ENCODE peak calls at places on chromosome 10, in five cellular contexts. One of them, this sample, is unnamed.

GRCh38 chr10:85995791-85996190 is 370.8 kb downstream of the GRID1 start:
- DNase-seq in fibroblast of lung: no peak
- DNase-seq in IMR-90: peak; percentile 0
- DNase-seq in K562: peak; percentile 28
- DNase-seq in GM12878: peak; percentile 20
- DNase-seq in this sample: no peak

GRCh38 chr10:90167174-90168064 is 466.0 kb downstream of the KIF20B start:
- DNase-seq in K562: no peak
- DNase-seq in fibroblast of lung: peak; percentile 94
- DNase-seq in GM12878: peak; percentile 12
- DNase-seq in IMR-90: peak; percentile 17
- DNase-seq in this sample: no peak

GRCh38 chr10:28890121-28890950 is 213.0 kb downstream of the BAMBI start:
- DNase-seq in K562: no peak
- DNase-seq in IMR-90: no peak
- DNase-seq in fibroblast of lung: no peak
- DNase-seq in GM12878: no peak
- DNase-seq in this sample: no peak

GRCh38 chr10:34609287-34609940 is 205.7 kb downstream of the PARD3 start:
- DNase-seq in fibroblast of lung: no peak
- DNase-seq in IMR-90: no peak
- DNase-seq in K562: no peak
- DNase-seq in GM12878: no peak
- DNase-seq in this sample: no peak

GRCh38 chr10:58302259-58302658 is 32.5 kb upstream of the UBE2D1 start:
- DNase-seq in fibroblast of lung: no peak
- DNase-seq in K562: no peak
- DNase-seq in IMR-90: no peak
- DNase-seq in GM12878: no peak
- DNase-seq in this sample: no peak

GRCh38 chr10:34994565-34995142 is 95.5 kb downstream of the CUL2 start:
- DNase-seq in fibroblast of lung: peak; percentile 63
- DNase-seq in K562: peak; percentile 58
- DNase-seq in IMR-90: peak; percentile 76
- DNase-seq in GM12878: peak; percentile 38
- DNase-seq in this sample: no peak

GRCh38 chr10:43117031-43117776 is 21.0 kb upstream of the CSGALNACT2 start:
- DNase-seq in fibroblast of lung: no peak
- DNase-seq in K562: no peak
- DNase-seq in GM12878: no peak
- DNase-seq in IMR-90: no peak
- DNase-seq in this sample: no peak

GRCh38 chr10:43681226-43681625 is 32.5 kb upstream of the ZNF32 start:
- DNase-seq in K562: no peak
- DNase-seq in IMR-90: no peak
- DNase-seq in GM12878: no peak
- DNase-seq in fibroblast of lung: no peak
- DNase-seq in this sample: no peak

GRCh38 chr10:111598433-111599059 is 521.7 kb downstream of the ADRA2A start:
- DNase-seq in GM12878: peak; percentile 3
- DNase-seq in K562: peak; percentile 15
- DNase-seq in IMR-90: peak; percentile 31
- DNase-seq in fibroblast of lung: peak; percentile 33
- DNase-seq in this sample: no peak

GRCh38 chr10:61643316-61643751 is 19.4 kb upstream of the CABCOCO1 start:
- DNase-seq in GM12878: no peak
- DNase-seq in IMR-90: peak; percentile 85
- DNase-seq in K562: no peak
- DNase-seq in fibroblast of lung: peak; percentile 51
- DNase-seq in this sample: no peak

GRCh38 chr10:86520871-86521619 is 547 bp downstream of the WAPL start:
- DNase-seq in GM12878: no peak
- DNase-seq in fibroblast of lung: peak; percentile 57
- DNase-seq in K562: peak; percentile 14
- DNase-seq in IMR-90: peak; percentile 42
- DNase-seq in this sample: no peak

GRCh38 chr10:123548779-123549178 is 117.4 kb upstream of the GPR26 start:
- DNase-seq in K562: no peak
- DNase-seq in fibroblast of lung: no peak
- DNase-seq in GM12878: no peak
- DNase-seq in IMR-90: no peak
- DNase-seq in this sample: no peak

GRCh38 chr10:117441366-117441765 is 66.1 kb upstream of the PDZD8 start:
- DNase-seq in fibroblast of lung: no peak
- DNase-seq in IMR-90: no peak
- DNase-seq in GM12878: no peak
- DNase-seq in K562: no peak
- DNase-seq in this sample: no peak

GRCh38 chr10:50582766-50583762 is 40.7 kb downstream of the SGMS1 start:
- DNase-seq in fibroblast of lung: no peak
- DNase-seq in K562: peak; percentile 90
- DNase-seq in GM12878: no peak
- DNase-seq in IMR-90: peak; percentile 27
- DNase-seq in this sample: no peak

GRCh38 chr10:30534465-30535144 is 94.9 kb downstream of the LYZL2 start:
- DNase-seq in K562: peak; percentile 70
- DNase-seq in GM12878: no peak
- DNase-seq in IMR-90: peak; percentile 67
- DNase-seq in fibroblast of lung: peak; percentile 81
- DNase-seq in this sample: no peak

GRCh38 chr10:50600831-50601466 is 22.8 kb downstream of the SGMS1 start:
- DNase-seq in GM12878: no peak
- DNase-seq in K562: no peak
- DNase-seq in fibroblast of lung: peak; percentile 45
- DNase-seq in IMR-90: peak; percentile 49
- DNase-seq in this sample: no peak

GRCh38 chr10:102342462-102342861 is 53.0 kb upstream of the NFKB2 start:
- DNase-seq in GM12878: no peak
- DNase-seq in fibroblast of lung: no peak
- DNase-seq in IMR-90: peak; percentile 4
- DNase-seq in K562: no peak
- DNase-seq in this sample: no peak

GRCh38 chr10:114038819-114039218 is 4.8 kb upstream of the ADRB1 start:
- DNase-seq in IMR-90: no peak
- DNase-seq in GM12878: no peak
- DNase-seq in fibroblast of lung: no peak
- DNase-seq in K562: no peak
- DNase-seq in this sample: no peak

GRCh38 chr10:69352569-69353264 is 64.0 kb downstream of the TACR2 start:
- DNase-seq in GM12878: no peak
- DNase-seq in fibroblast of lung: peak; percentile 75
- DNase-seq in K562: no peak
- DNase-seq in IMR-90: peak; percentile 80
- DNase-seq in this sample: no peak

GRCh38 chr10:34024708-34025425 is 690.4 kb upstream of the NRP1 start:
- DNase-seq in GM12878: no peak
- DNase-seq in IMR-90: no peak
- DNase-seq in fibroblast of lung: no peak
- DNase-seq in K562: peak; percentile 27
- DNase-seq in this sample: no peak

GRCh38 chr10:46537309-46537708 is 19.1 kb downstream of the GPRIN2 start:
- DNase-seq in fibroblast of lung: no peak
- DNase-seq in GM12878: no peak
- DNase-seq in IMR-90: no peak
- DNase-seq in K562: no peak
- DNase-seq in this sample: no peak

GRCh38 chr10:121792198-121792597 is 135.6 kb downstream of the ATE1 start:
- DNase-seq in K562: no peak
- DNase-seq in IMR-90: peak; percentile 50
- DNase-seq in GM12878: no peak
- DNase-seq in fibroblast of lung: peak; percentile 6
- DNase-seq in this sample: no peak

GRCh38 chr10:53434413-53434812 is 661.8 kb upstream of the MBL2 start:
- DNase-seq in K562: no peak
- DNase-seq in fibroblast of lung: no peak
- DNase-seq in IMR-90: no peak
- DNase-seq in GM12878: no peak
- DNase-seq in this sample: no peak

GRCh38 chr10:71494980-71495381 is 98.3 kb downstream of the CDH23 start:
- DNase-seq in K562: no peak
- DNase-seq in fibroblast of lung: no peak
- DNase-seq in GM12878: peak; percentile 34
- DNase-seq in IMR-90: no peak
- DNase-seq in this sample: no peak

GRCh38 chr10:129962558-129963075 is 1.5 kb downstream of the EBF3 start:
- DNase-seq in K562: no peak
- DNase-seq in GM12878: no peak
- DNase-seq in fibroblast of lung: no peak
- DNase-seq in IMR-90: no peak
- DNase-seq in this sample: no peak
- H3K9ac ChIP-seq in K562: no peak overlapping the region
- H3K9ac ChIP-seq in GM12878: no peak overlapping the region
- H3K9ac ChIP-seq in fibroblast of lung: no peak overlapping the region
- H3K9ac ChIP-seq in IMR-90: peak overlapping the region; percentile 37
- H3K9ac ChIP-seq in this sample: peak overlapping the region; percentile 83

GRCh38 chr10:98414932-98415709 is at the start of gene PYROXD2:
- DNase-seq in IMR-90: peak; percentile 88
- DNase-seq in GM12878: no peak
- DNase-seq in fibroblast of lung: peak; percentile 90
- DNase-seq in K562: peak; percentile 74
- DNase-seq in this sample: no peak
- H3K9ac ChIP-seq in IMR-90: peak within 1 kb of the TSS; percentile 97
- H3K9ac ChIP-seq in GM12878: no peak within 1 kb of the TSS
- H3K9ac ChIP-seq in fibroblast of lung: peak within 1 kb of the TSS; percentile 62
- H3K9ac ChIP-seq in K562: peak within 1 kb of the TSS; percentile 63
- H3K9ac ChIP-seq in this sample: peak within 1 kb of the TSS; percentile 71

DNA sequence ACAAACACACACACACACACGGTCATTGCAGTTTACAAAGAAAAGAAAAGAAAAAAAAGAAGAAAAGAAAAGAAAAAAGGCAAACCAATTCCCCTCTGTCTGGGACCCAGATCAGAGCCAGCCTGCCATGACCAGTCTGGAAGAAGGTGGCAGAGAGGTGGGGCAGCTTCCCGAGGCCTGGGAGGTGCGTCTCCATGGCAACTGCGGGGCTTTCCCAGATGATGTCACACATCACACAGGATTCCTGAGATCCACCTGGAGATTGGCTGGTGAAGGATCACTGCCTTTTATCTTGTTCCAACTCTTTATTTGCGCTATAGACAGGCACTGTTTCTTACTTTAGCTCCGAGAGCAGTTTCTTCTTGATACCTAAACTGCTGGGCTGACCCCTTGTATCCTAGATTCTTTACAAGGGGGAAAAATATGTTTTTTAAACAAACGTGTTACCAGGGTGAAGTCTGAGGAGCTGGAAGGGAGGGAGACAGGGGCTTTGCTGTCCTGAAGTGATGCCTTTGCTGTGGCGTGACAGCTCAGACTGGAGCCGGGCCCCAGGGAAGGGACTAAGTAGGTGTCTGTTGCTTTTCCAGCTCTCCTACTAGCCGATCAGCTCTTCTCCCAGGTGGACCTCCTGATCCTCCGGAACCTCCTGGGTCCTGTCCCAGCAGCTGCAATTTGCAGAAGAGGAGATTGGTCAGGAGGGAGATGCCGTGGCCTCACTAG is 298.5 kb downstream of the KLF6 start:
- DNase-seq in fibroblast of lung: no peak
- DNase-seq in GM12878: no peak
- DNase-seq in IMR-90: peak; percentile 57
- DNase-seq in K562: no peak
- DNase-seq in this sample: no peak
- H3K9ac ChIP-seq in fibroblast of lung: no peak overlapping the region
- H3K9ac ChIP-seq in GM12878: no peak overlapping the region
- H3K9ac ChIP-seq in IMR-90: no peak overlapping the region
- H3K9ac ChIP-seq in K562: no peak overlapping the region
- H3K9ac ChIP-seq in this sample: no peak overlapping the region

DNA sequence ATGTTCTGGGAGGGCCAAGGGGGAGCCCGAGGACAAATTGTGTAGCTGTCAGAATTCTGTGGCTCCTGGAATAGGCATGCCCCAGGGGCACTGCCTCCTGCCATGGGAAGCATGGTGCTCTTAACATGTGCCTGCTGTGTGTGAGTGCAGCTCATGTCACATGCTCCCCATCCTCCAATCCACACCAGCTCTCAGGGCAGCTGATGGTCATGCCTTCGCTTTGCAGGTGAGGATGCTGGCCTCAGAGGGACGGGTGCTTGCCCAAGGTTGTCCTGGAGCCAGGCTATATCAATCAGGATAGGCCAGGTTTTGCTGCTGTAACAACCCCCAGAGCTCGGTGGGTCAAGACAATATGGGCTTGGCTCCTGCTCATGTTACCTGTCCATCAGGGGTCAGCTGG is 303.4 kb downstream of the RPS24 start:
- DNase-seq in K562: no peak
- DNase-seq in IMR-90: no peak
- DNase-seq in fibroblast of lung: no peak
- DNase-seq in GM12878: no peak
- DNase-seq in this sample: no peak
- H3K9ac ChIP-seq in K562: peak overlapping the region; percentile 13
- H3K9ac ChIP-seq in IMR-90: no peak overlapping the region
- H3K9ac ChIP-seq in fibroblast of lung: no peak overlapping the region
- H3K9ac ChIP-seq in GM12878: no peak overlapping the region
- H3K9ac ChIP-seq in this sample: no peak overlapping the region

GRCh38 chr10:78436223-78436575 is 402.5 kb downstream of the RPS24 start:
- DNase-seq in GM12878: no peak
- DNase-seq in fibroblast of lung: no peak
- DNase-seq in IMR-90: no peak
- DNase-seq in K562: no peak
- DNase-seq in this sample: no peak

GRCh38 chr10:78437407-78437768 is 403.7 kb downstream of the RPS24 start:
- DNase-seq in fibroblast of lung: no peak
- DNase-seq in K562: no peak
- DNase-seq in GM12878: no peak
- DNase-seq in IMR-90: no peak
- DNase-seq in this sample: no peak

GRCh38 chr10:78438907-78439809 is 405.5 kb downstream of the RPS24 start:
- DNase-seq in K562: no peak
- DNase-seq in GM12878: no peak
- DNase-seq in fibroblast of lung: no peak
- DNase-seq in IMR-90: no peak
- DNase-seq in this sample: no peak

GRCh38 chr10:78436706-78437406 is 403.2 kb downstream of the RPS24 start:
- DNase-seq in IMR-90: no peak
- DNase-seq in fibroblast of lung: no peak
- DNase-seq in K562: no peak
- DNase-seq in GM12878: no peak
- DNase-seq in this sample: no peak

DNA sequence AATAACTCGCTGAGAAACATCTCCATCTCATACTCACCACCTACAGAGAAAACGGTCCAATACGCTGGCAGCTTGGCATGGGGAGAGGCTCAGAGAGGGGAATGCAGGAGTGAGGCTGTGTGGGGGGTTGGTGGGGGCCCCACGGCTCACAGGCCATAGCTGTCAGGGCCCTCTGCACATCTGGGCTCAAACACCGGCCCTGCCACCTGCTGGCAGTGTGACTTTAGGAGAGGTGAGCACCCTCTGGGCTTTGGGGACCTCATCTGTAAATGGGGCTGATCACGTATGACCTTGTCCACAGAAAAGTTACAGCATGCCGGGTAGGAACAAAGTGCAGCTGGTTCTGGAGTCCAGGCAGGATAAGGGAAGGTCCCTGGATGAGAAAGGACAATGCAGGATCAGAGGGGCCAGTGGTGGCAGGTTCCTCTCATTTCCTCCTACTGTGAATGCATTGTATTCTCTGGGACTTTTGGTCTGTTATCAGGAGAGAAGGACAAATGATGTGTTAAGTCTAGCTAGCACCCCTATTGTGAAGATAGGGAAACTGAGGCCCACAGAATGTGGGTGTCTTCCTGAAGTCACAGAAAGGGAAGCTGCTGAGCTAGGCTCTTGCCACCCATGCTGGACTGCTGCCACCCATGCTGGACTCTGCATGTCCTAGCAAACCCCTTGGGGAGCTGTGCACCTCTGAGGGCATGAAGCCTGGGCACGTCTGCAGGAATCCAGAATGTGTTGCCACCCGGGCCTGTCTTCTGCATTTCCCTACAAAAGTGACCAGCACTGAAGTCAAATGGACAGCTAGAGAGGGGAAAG is 404.6 kb downstream of the RPS24 start:
- DNase-seq in fibroblast of lung: no peak
- DNase-seq in K562: no peak
- DNase-seq in IMR-90: no peak
- DNase-seq in GM12878: no peak
- DNase-seq in this sample: no peak
- H3K9ac ChIP-seq in fibroblast of lung: no peak overlapping the region
- H3K9ac ChIP-seq in K562: no peak overlapping the region
- H3K9ac ChIP-seq in IMR-90: no peak overlapping the region
- H3K9ac ChIP-seq in GM12878: no peak overlapping the region
- H3K9ac ChIP-seq in this sample: no peak overlapping the region